ENCODE peak calls at places on chromosome 13, in six cellular contexts. One of them, this sample, is unnamed. For H3K36me3, the result is how much of the 10 kb centered on the place peaks cover.

GRCh38 chr13:101621099-101621498 is 168.6 kb downstream of the ITGBL1 start:
- DNase-seq in neuronal stem cell: no peak
- DNase-seq in mesenchymal stem cell: no peak
- DNase-seq in IMR-90: no peak
- DNase-seq in mesendoderm: no peak
- DNase-seq in H1: no peak
- DNase-seq in this sample: peak

GRCh38 chr13:99382428-99383133 is 75.4 kb upstream of the GPR183 start:
- DNase-seq in H1: peak
- DNase-seq in IMR-90: no peak
- DNase-seq in mesendoderm: no peak
- DNase-seq in mesenchymal stem cell: no peak
- DNase-seq in neuronal stem cell: no peak
- DNase-seq in this sample: no peak

GRCh38 chr13:23643828-23644419 is 73.7 kb downstream of the TNFRSF19 start:
- DNase-seq in IMR-90: no peak
- DNase-seq in mesenchymal stem cell: no peak
- DNase-seq in H1: no peak
- DNase-seq in mesendoderm: no peak
- DNase-seq in neuronal stem cell: no peak
- DNase-seq in this sample: no peak

GRCh38 chr13:36552334-36552733 is 120.0 kb downstream of the CCNA1 start:
- DNase-seq in mesenchymal stem cell: no peak
- DNase-seq in IMR-90: no peak
- DNase-seq in mesendoderm: no peak
- DNase-seq in H1: no peak
- DNase-seq in neuronal stem cell: no peak
- DNase-seq in this sample: no peak

GRCh38 chr13:74133657-74134201 is 475 bp downstream of the KLF12 start:
- DNase-seq in mesendoderm: peak
- DNase-seq in H1: peak
- DNase-seq in IMR-90: peak
- DNase-seq in mesenchymal stem cell: peak
- DNase-seq in neuronal stem cell: peak
- DNase-seq in this sample: no peak

GRCh38 chr13:81697826-81698225 is 1356.9 kb upstream of the SPRY2 start:
- DNase-seq in neuronal stem cell: no peak
- DNase-seq in mesendoderm: no peak
- DNase-seq in mesenchymal stem cell: no peak
- DNase-seq in IMR-90: no peak
- DNase-seq in H1: no peak
- DNase-seq in this sample: no peak

GRCh38 chr13:36887758-36888521 is 32.1 kb downstream of the SMAD9 start:
- DNase-seq in mesenchymal stem cell: no peak
- DNase-seq in IMR-90: no peak
- DNase-seq in mesendoderm: peak
- DNase-seq in H1: peak
- DNase-seq in neuronal stem cell: no peak
- DNase-seq in this sample: no peak

GRCh38 chr13:53017433-53017970 is 11.1 kb upstream of the OLFM4 start:
- DNase-seq in mesenchymal stem cell: no peak
- DNase-seq in H1: no peak
- DNase-seq in mesendoderm: no peak
- DNase-seq in neuronal stem cell: no peak
- DNase-seq in IMR-90: no peak
- DNase-seq in this sample: no peak

GRCh38 chr13:99656843-99657506 is 155.7 kb downstream of the TM9SF2 start:
- DNase-seq in mesenchymal stem cell: no peak
- DNase-seq in mesendoderm: peak
- DNase-seq in IMR-90: no peak
- DNase-seq in H1: no peak
- DNase-seq in neuronal stem cell: no peak
- DNase-seq in this sample: no peak

GRCh38 chr13:72565893-72566292 is 161.5 kb downstream of the MZT1 start:
- DNase-seq in IMR-90: peak
- DNase-seq in neuronal stem cell: peak
- DNase-seq in mesendoderm: peak
- DNase-seq in H1: no peak
- DNase-seq in mesenchymal stem cell: peak
- DNase-seq in this sample: peak

GRCh38 chr13:84574851-84575250 is 692.6 kb upstream of the SLITRK1 start:
- DNase-seq in IMR-90: peak
- DNase-seq in neuronal stem cell: no peak
- DNase-seq in H1: no peak
- DNase-seq in mesendoderm: no peak
- DNase-seq in mesenchymal stem cell: peak
- DNase-seq in this sample: no peak

GRCh38 chr13:41558781-41559560 is 101.6 kb downstream of the RGCC start:
- DNase-seq in H1: no peak
- DNase-seq in mesendoderm: no peak
- DNase-seq in mesenchymal stem cell: no peak
- DNase-seq in IMR-90: no peak
- DNase-seq in neuronal stem cell: no peak
- DNase-seq in this sample: no peak
- H3K4ac ChIP-seq in H1: no peak
- H3K4ac ChIP-seq in mesendoderm: no peak
- H3K4ac ChIP-seq in mesenchymal stem cell: no peak
- H3K4ac ChIP-seq in IMR-90: no peak
- H3K4ac ChIP-seq in neuronal stem cell: no peak
- H3K4ac ChIP-seq in this sample: no peak

DNA sequence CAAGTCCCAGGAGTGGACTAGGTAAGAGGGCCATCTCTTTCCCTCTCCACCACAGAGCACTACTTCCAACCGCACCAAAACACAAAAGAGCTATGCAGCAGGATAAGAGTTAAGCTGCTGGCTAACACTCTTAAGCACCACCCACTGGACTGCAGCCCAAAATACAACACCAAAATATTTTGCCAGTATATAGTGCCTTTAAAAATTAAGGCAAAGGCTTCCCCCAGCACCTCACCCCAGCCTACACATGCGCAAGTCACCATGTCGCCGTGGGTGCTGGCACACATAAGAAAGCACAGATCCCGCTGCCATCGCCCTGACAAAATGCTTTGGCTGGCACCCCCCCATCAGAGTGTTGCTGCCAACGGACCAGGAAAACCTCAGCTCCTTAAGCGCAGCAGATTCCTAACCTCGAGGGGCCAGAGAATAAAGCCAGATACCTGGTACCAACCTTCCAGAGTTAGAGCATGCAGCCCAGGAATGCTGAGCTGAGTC is 608.3 kb downstream of the PCDH17 start:
- DNase-seq in mesendoderm: no peak
- DNase-seq in neuronal stem cell: no peak
- DNase-seq in mesenchymal stem cell: no peak
- DNase-seq in H1: no peak
- DNase-seq in IMR-90: no peak
- DNase-seq in this sample: no peak
- H3K36me3 ChIP-seq in mesendoderm: under half
- H3K36me3 ChIP-seq in neuronal stem cell: under half
- H3K36me3 ChIP-seq in mesenchymal stem cell: under half
- H3K36me3 ChIP-seq in H1: under half
- H3K36me3 ChIP-seq in IMR-90: under half
- H3K36me3 ChIP-seq in this sample: under half

GRCh38 chr13:48233886-48234488 is 981 bp downstream of the ITM2B start:
- DNase-seq in mesenchymal stem cell: peak
- DNase-seq in IMR-90: peak
- DNase-seq in neuronal stem cell: no peak
- DNase-seq in mesendoderm: peak
- DNase-seq in H1: no peak
- DNase-seq in this sample: peak
- H4K8ac ChIP-seq in mesenchymal stem cell: no peak
- H4K8ac ChIP-seq in IMR-90: peak
- H4K8ac ChIP-seq in neuronal stem cell: no peak
- H4K8ac ChIP-seq in mesendoderm: no peak
- H4K8ac ChIP-seq in H1: no peak
- H4K8ac ChIP-seq in this sample: no peak

GRCh38 chr13:51168623-51169022 is 53.6 kb upstream of the FAM124A start:
- DNase-seq in H1: peak
- DNase-seq in IMR-90: no peak
- DNase-seq in mesendoderm: peak
- DNase-seq in neuronal stem cell: no peak
- DNase-seq in mesenchymal stem cell: no peak
- DNase-seq in this sample: no peak
- H3K4ac ChIP-seq in H1: peak
- H3K4ac ChIP-seq in IMR-90: no peak
- H3K4ac ChIP-seq in mesendoderm: peak
- H3K4ac ChIP-seq in neuronal stem cell: no peak
- H3K4ac ChIP-seq in mesenchymal stem cell: no peak
- H3K4ac ChIP-seq in this sample: no peak

GRCh38 chr13:113823771-113824170 is 40.1 kb downstream of the GAS6 start:
- DNase-seq in mesendoderm: no peak
- DNase-seq in neuronal stem cell: no peak
- DNase-seq in mesenchymal stem cell: no peak
- DNase-seq in H1: no peak
- DNase-seq in IMR-90: no peak
- DNase-seq in this sample: no peak

GRCh38 chr13:113828282-113828825 is 35.5 kb downstream of the GAS6 start:
- DNase-seq in mesendoderm: no peak
- DNase-seq in neuronal stem cell: no peak
- DNase-seq in mesenchymal stem cell: no peak
- DNase-seq in IMR-90: no peak
- DNase-seq in H1: no peak
- DNase-seq in this sample: no peak

GRCh38 chr13:113825851-113826250 is 38.0 kb downstream of the GAS6 start:
- DNase-seq in H1: no peak
- DNase-seq in neuronal stem cell: no peak
- DNase-seq in mesendoderm: no peak
- DNase-seq in IMR-90: no peak
- DNase-seq in mesenchymal stem cell: no peak
- DNase-seq in this sample: no peak

GRCh38 chr13:113822956-113823744 is 40.7 kb downstream of the GAS6 start:
- DNase-seq in mesenchymal stem cell: no peak
- DNase-seq in H1: no peak
- DNase-seq in IMR-90: no peak
- DNase-seq in mesendoderm: no peak
- DNase-seq in neuronal stem cell: no peak
- DNase-seq in this sample: no peak

DNA sequence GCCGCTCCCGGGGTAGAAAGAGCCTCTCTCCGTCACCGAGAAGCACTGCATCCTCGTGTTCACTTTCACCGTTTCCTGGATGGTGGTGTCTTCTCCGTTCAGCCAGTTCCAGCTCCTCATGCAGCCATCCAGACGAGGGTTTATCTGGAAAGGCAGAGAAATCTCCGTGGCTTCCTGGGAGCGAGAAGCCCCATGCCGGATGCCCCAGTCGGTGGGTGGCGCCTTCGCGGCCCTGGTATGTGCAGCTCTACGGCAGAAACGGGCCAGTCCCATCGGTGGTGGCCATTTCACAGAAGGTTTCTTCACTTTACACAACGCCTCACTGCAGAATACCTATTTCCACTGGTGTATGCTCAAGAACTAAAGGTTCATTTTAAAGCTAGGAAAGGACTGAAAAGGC is 36.9 kb downstream of the GAS6 start:
- DNase-seq in H1: no peak
- DNase-seq in mesenchymal stem cell: no peak
- DNase-seq in neuronal stem cell: no peak
- DNase-seq in IMR-90: no peak
- DNase-seq in mesendoderm: no peak
- DNase-seq in this sample: no peak
- H3K36me3 ChIP-seq in H1: under half
- H3K36me3 ChIP-seq in mesenchymal stem cell: half or more
- H3K36me3 ChIP-seq in neuronal stem cell: under half
- H3K36me3 ChIP-seq in IMR-90: half or more
- H3K36me3 ChIP-seq in mesendoderm: under half
- H3K36me3 ChIP-seq in this sample: under half